ENCODE peak calls at places on chromosome 11, in ten cellular contexts. One of them, this sample, is unnamed.

GRCh38 chr11:33324211-33324985 is 67.2 kb downstream of the HIPK3 start:
- DNase-seq in adrenal gland: no peak
- DNase-seq in mammary epithelial cell: no peak
- DNase-seq in OCI-LY7: no peak
- DNase-seq in Peyer's patch: no peak
- DNase-seq in left ventricle myocardium inferior: no peak
- DNase-seq in suprapubic skin: no peak
- DNase-seq in brain microvascular endothelial cell: no peak
- DNase-seq in lung: no peak
- DNase-seq in testis: no peak
- DNase-seq in this sample: peak

GRCh38 chr11:3808846-3809623 is 675 bp downstream of the PGAP2 start:
- DNase-seq in adrenal gland: peak
- DNase-seq in mammary epithelial cell: peak
- DNase-seq in OCI-LY7: peak
- DNase-seq in Peyer's patch: peak
- DNase-seq in left ventricle myocardium inferior: no peak
- DNase-seq in suprapubic skin: no peak
- DNase-seq in brain microvascular endothelial cell: no peak
- DNase-seq in lung: peak
- DNase-seq in testis: no peak
- DNase-seq in this sample: peak

GRCh38 chr11:70478194-70478890 is 80.0 kb downstream of the CTTN start:
- DNase-seq in adrenal gland: no peak
- DNase-seq in mammary epithelial cell: no peak
- DNase-seq in OCI-LY7: no peak
- DNase-seq in Peyer's patch: no peak
- DNase-seq in left ventricle myocardium inferior: no peak
- DNase-seq in suprapubic skin: no peak
- DNase-seq in brain microvascular endothelial cell: no peak
- DNase-seq in lung: no peak
- DNase-seq in testis: no peak
- DNase-seq in this sample: no peak

GRCh38 chr11:109971184-109971523 is 122.0 kb upstream of the ZC3H12C start:
- DNase-seq in adrenal gland: no peak
- DNase-seq in mammary epithelial cell: peak
- DNase-seq in OCI-LY7: peak
- DNase-seq in Peyer's patch: no peak
- DNase-seq in left ventricle myocardium inferior: no peak
- DNase-seq in suprapubic skin: no peak
- DNase-seq in brain microvascular endothelial cell: peak
- DNase-seq in lung: no peak
- DNase-seq in testis: no peak
- DNase-seq in this sample: peak

GRCh38 chr11:100876826-100877545 is 189.9 kb downstream of the ARHGAP42 start:
- DNase-seq in adrenal gland: no peak
- DNase-seq in mammary epithelial cell: peak
- DNase-seq in OCI-LY7: no peak
- DNase-seq in Peyer's patch: no peak
- DNase-seq in left ventricle myocardium inferior: no peak
- DNase-seq in suprapubic skin: no peak
- DNase-seq in brain microvascular endothelial cell: peak
- DNase-seq in lung: no peak
- DNase-seq in testis: no peak
- DNase-seq in this sample: peak

GRCh38 chr11:47248304-47248663 is 330 bp downstream of the ACP2 start:
- DNase-seq in adrenal gland: no peak
- DNase-seq in mammary epithelial cell: peak
- DNase-seq in OCI-LY7: peak
- DNase-seq in Peyer's patch: no peak
- DNase-seq in left ventricle myocardium inferior: no peak
- DNase-seq in suprapubic skin: no peak
- DNase-seq in brain microvascular endothelial cell: no peak
- DNase-seq in lung: no peak
- DNase-seq in testis: no peak
- DNase-seq in this sample: no peak

GRCh38 chr11:47215366-47215925 is 672 bp downstream of the DDB2 start:
- DNase-seq in adrenal gland: no peak
- DNase-seq in mammary epithelial cell: peak
- DNase-seq in OCI-LY7: peak
- DNase-seq in Peyer's patch: no peak
- DNase-seq in left ventricle myocardium inferior: no peak
- DNase-seq in suprapubic skin: no peak
- DNase-seq in brain microvascular endothelial cell: no peak
- DNase-seq in lung: no peak
- DNase-seq in testis: no peak
- DNase-seq in this sample: no peak

GRCh38 chr11:90997241-90997640 is 774.4 kb upstream of the CHORDC1 start:
- DNase-seq in adrenal gland: no peak
- DNase-seq in mammary epithelial cell: no peak
- DNase-seq in OCI-LY7: no peak
- DNase-seq in Peyer's patch: no peak
- DNase-seq in left ventricle myocardium inferior: no peak
- DNase-seq in suprapubic skin: no peak
- DNase-seq in brain microvascular endothelial cell: no peak
- DNase-seq in lung: no peak
- DNase-seq in testis: no peak
- DNase-seq in this sample: no peak

GRCh38 chr11:44308923-44309482 is 936 bp downstream of the ALX4 start:
- DNase-seq in adrenal gland: no peak
- DNase-seq in mammary epithelial cell: no peak
- DNase-seq in OCI-LY7: no peak
- DNase-seq in Peyer's patch: no peak
- DNase-seq in left ventricle myocardium inferior: no peak
- DNase-seq in suprapubic skin: no peak
- DNase-seq in brain microvascular endothelial cell: no peak
- DNase-seq in lung: no peak
- DNase-seq in testis: no peak
- DNase-seq in this sample: no peak

GRCh38 chr11:44308256-44308922 is 1.6 kb downstream of the ALX4 start:
- DNase-seq in adrenal gland: no peak
- DNase-seq in mammary epithelial cell: no peak
- DNase-seq in OCI-LY7: no peak
- DNase-seq in Peyer's patch: no peak
- DNase-seq in left ventricle myocardium inferior: no peak
- DNase-seq in suprapubic skin: no peak
- DNase-seq in brain microvascular endothelial cell: no peak
- DNase-seq in lung: no peak
- DNase-seq in testis: no peak
- DNase-seq in this sample: no peak

GRCh38 chr11:44310198-44310455 is 188 bp upstream of the ALX4 start:
- DNase-seq in adrenal gland: no peak
- DNase-seq in mammary epithelial cell: no peak
- DNase-seq in OCI-LY7: no peak
- DNase-seq in Peyer's patch: no peak
- DNase-seq in left ventricle myocardium inferior: no peak
- DNase-seq in suprapubic skin: no peak
- DNase-seq in brain microvascular endothelial cell: no peak
- DNase-seq in lung: no peak
- DNase-seq in testis: no peak
- DNase-seq in this sample: no peak

GRCh38 chr11:44310456-44311272 is 725 bp upstream of the ALX4 start:
- DNase-seq in adrenal gland: no peak
- DNase-seq in mammary epithelial cell: no peak
- DNase-seq in OCI-LY7: no peak
- DNase-seq in Peyer's patch: no peak
- DNase-seq in left ventricle myocardium inferior: no peak
- DNase-seq in suprapubic skin: no peak
- DNase-seq in brain microvascular endothelial cell: no peak
- DNase-seq in lung: no peak
- DNase-seq in testis: no peak
- DNase-seq in this sample: no peak

GRCh38 chr11:44309483-44310197 is at the start of gene ALX4:
- DNase-seq in adrenal gland: no peak
- DNase-seq in mammary epithelial cell: peak
- DNase-seq in OCI-LY7: no peak
- DNase-seq in Peyer's patch: no peak
- DNase-seq in left ventricle myocardium inferior: peak
- DNase-seq in suprapubic skin: peak
- DNase-seq in brain microvascular endothelial cell: no peak
- DNase-seq in lung: no peak
- DNase-seq in testis: peak
- DNase-seq in this sample: peak
- TF ChIP-seq CTCF in adrenal gland: no peak
- TF ChIP-seq CTCF in mammary epithelial cell: no peak
- TF ChIP-seq CTCF in OCI-LY7: no peak
- TF ChIP-seq CTCF in Peyer's patch: no peak
- TF ChIP-seq CTCF in left ventricle myocardium inferior: no peak
- TF ChIP-seq CTCF in suprapubic skin: no peak
- TF ChIP-seq CTCF in brain microvascular endothelial cell: no peak
- TF ChIP-seq CTCF in lung: no peak
- TF ChIP-seq CTCF in testis: no peak
- TF ChIP-seq CTCF in this sample: no peak

DNA sequence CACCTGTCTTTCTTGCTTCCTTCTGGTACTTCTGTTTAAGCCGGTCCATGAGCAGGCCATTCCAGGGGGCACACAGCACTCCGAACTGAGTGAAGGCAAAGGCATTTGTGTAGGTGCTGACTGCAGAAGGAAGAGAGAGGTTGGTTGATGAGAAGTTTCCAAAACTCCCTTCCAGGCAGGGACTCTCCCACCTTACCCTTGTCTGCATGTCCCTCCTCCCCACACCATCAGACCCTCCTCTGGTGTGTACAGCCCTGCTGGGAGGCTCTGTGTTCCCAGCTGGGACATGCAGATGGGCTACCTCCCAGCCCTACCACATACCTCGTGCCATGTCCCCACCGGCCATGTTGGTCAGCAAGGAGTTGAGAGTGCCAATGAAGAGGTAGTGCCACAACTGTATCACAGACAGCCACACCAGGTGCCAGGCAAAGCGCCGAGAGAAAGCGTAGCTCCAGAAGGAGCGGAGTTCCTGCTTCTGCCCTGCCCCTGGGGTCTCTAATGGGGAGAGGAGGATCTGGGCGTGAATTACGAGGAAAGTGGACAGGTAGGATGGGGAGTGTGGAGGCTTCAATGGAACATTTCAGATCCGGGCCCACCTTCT is 12.2 kb downstream of the SLC43A3 start:
- DNase-seq in adrenal gland: no peak
- DNase-seq in mammary epithelial cell: no peak
- DNase-seq in OCI-LY7: no peak
- DNase-seq in Peyer's patch: no peak
- DNase-seq in left ventricle myocardium inferior: no peak
- DNase-seq in suprapubic skin: no peak
- DNase-seq in brain microvascular endothelial cell: no peak
- DNase-seq in lung: no peak
- DNase-seq in testis: no peak
- DNase-seq in this sample: no peak
- H3K4me3 ChIP-seq in adrenal gland: no peak
- H3K4me3 ChIP-seq in mammary epithelial cell: no peak
- H3K4me3 ChIP-seq in OCI-LY7: no peak
- H3K4me3 ChIP-seq in Peyer's patch: no peak
- H3K4me3 ChIP-seq in left ventricle myocardium inferior: no peak
- H3K4me3 ChIP-seq in suprapubic skin: no peak
- H3K4me3 ChIP-seq in brain microvascular endothelial cell: no peak
- H3K4me3 ChIP-seq in lung: no peak
- H3K4me3 ChIP-seq in testis: no peak
- H3K4me3 ChIP-seq in this sample: no peak

GRCh38 chr11:77409046-77409445 is 64.8 kb downstream of the PAK1 start:
- DNase-seq in adrenal gland: no peak
- DNase-seq in mammary epithelial cell: no peak
- DNase-seq in OCI-LY7: no peak
- DNase-seq in Peyer's patch: no peak
- DNase-seq in left ventricle myocardium inferior: no peak
- DNase-seq in suprapubic skin: no peak
- DNase-seq in brain microvascular endothelial cell: no peak
- DNase-seq in lung: no peak
- DNase-seq in testis: no peak
- DNase-seq in this sample: no peak

GRCh38 chr11:77412814-77413213 is 61.1 kb downstream of the PAK1 start:
- DNase-seq in adrenal gland: no peak
- DNase-seq in mammary epithelial cell: no peak
- DNase-seq in OCI-LY7: no peak
- DNase-seq in Peyer's patch: no peak
- DNase-seq in left ventricle myocardium inferior: no peak
- DNase-seq in suprapubic skin: no peak
- DNase-seq in brain microvascular endothelial cell: no peak
- DNase-seq in lung: no peak
- DNase-seq in testis: no peak
- DNase-seq in this sample: no peak

GRCh38 chr11:77411717-77412441 is 62.0 kb downstream of the PAK1 start:
- DNase-seq in adrenal gland: peak
- DNase-seq in mammary epithelial cell: peak
- DNase-seq in OCI-LY7: peak
- DNase-seq in Peyer's patch: peak
- DNase-seq in left ventricle myocardium inferior: peak
- DNase-seq in suprapubic skin: peak
- DNase-seq in brain microvascular endothelial cell: peak
- DNase-seq in lung: peak
- DNase-seq in testis: peak
- DNase-seq in this sample: peak

GRCh38 chr11:77410076-77410827 is 63.6 kb downstream of the PAK1 start:
- DNase-seq in adrenal gland: no peak
- DNase-seq in mammary epithelial cell: no peak
- DNase-seq in OCI-LY7: no peak
- DNase-seq in Peyer's patch: no peak
- DNase-seq in left ventricle myocardium inferior: no peak
- DNase-seq in suprapubic skin: no peak
- DNase-seq in brain microvascular endothelial cell: no peak
- DNase-seq in lung: no peak
- DNase-seq in testis: no peak
- DNase-seq in this sample: no peak

GRCh38 chr11:77411238-77411637 is 62.7 kb downstream of the PAK1 start:
- DNase-seq in adrenal gland: peak
- DNase-seq in mammary epithelial cell: peak
- DNase-seq in OCI-LY7: no peak
- DNase-seq in Peyer's patch: peak
- DNase-seq in left ventricle myocardium inferior: peak
- DNase-seq in suprapubic skin: peak
- DNase-seq in brain microvascular endothelial cell: peak
- DNase-seq in lung: peak
- DNase-seq in testis: peak
- DNase-seq in this sample: peak
- H3K27ac ChIP-seq in adrenal gland: peak
- H3K27ac ChIP-seq in mammary epithelial cell: peak
- H3K27ac ChIP-seq in OCI-LY7: no peak
- H3K27ac ChIP-seq in Peyer's patch: peak
- H3K27ac ChIP-seq in left ventricle myocardium inferior: peak
- H3K27ac ChIP-seq in suprapubic skin: peak
- H3K27ac ChIP-seq in brain microvascular endothelial cell: no peak
- H3K27ac ChIP-seq in lung: no peak
- H3K27ac ChIP-seq in testis: peak
- H3K27ac ChIP-seq in this sample: no peak

DNA sequence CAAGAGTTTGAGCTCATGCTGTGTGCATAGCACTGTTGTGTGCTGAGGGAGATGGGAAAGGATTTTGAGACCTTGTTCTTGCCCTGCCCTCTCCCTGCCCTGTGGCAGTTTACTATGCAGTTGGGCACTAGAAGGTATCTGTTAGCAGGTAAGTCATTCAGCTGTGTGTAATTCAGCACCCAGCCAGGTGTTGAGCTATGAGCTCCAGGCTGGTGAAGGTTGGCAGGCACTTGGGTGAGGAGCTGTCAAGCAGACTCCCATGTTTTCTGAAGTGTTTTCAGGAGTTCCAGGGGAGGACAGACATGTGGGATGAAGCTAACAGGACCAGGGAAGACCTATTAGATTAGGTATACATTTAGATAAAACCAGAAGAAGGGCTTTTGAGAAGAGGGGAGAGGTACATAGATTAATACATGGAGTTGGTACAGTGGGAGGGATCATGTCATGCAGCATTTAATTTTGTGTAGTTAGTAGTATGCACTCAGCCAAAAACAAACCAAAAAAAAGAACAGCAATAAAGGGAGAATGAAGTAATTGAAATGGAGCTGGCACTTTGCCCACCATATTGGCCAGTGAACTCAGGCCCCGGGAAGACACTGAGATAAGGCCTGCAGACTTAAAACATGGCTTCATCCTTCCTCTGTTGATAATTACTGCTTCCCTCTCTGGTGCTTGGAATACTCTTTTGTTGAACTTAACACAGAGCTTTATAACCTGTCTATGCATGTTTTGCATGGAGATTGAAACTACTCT is 2.9 kb downstream of the PANX1 start:
- DNase-seq in adrenal gland: peak
- DNase-seq in mammary epithelial cell: peak
- DNase-seq in OCI-LY7: no peak
- DNase-seq in Peyer's patch: no peak
- DNase-seq in left ventricle myocardium inferior: no peak
- DNase-seq in suprapubic skin: no peak
- DNase-seq in brain microvascular endothelial cell: no peak
- DNase-seq in lung: no peak
- DNase-seq in testis: peak
- DNase-seq in this sample: no peak
- TF ChIP-seq CTCF in adrenal gland: no peak
- TF ChIP-seq CTCF in mammary epithelial cell: no peak
- TF ChIP-seq CTCF in OCI-LY7: no peak
- TF ChIP-seq CTCF in Peyer's patch: no peak
- TF ChIP-seq CTCF in left ventricle myocardium inferior: no peak
- TF ChIP-seq CTCF in suprapubic skin: no peak
- TF ChIP-seq CTCF in brain microvascular endothelial cell: no peak
- TF ChIP-seq CTCF in lung: no peak
- TF ChIP-seq CTCF in testis: no peak
- TF ChIP-seq CTCF in this sample: no peak

This sample was measured in cardiac muscle cell.